ENCODE peak calls at places on chromosome 5, in nine cellular contexts. T, R, Q, N, J, X, B, Z and A are unnamed samples.

GRCh38 chr5:76580983-76581382 is 42.2 kb downstream of the F2RL2 start:
- DNase-seq in T (no peak), R (no peak), Q (no peak), N (no peak), J (no peak), X (no peak), B (no peak), Z (no peak), A (no peak)

GRCh38 chr5:66958984-66959641 is 237.5 kb downstream of the CD180 start:
- DNase-seq in T (no peak), R (no peak), Q (no peak), N (peak), J (peak), X (no peak), B (peak), Z (no peak), A (no peak)

GRCh38 chr5:67902497-67902830 is 313.1 kb upstream of the PIK3R1 start:
- DNase-seq in T (no peak), R (no peak), Q (no peak), N (no peak), J (no peak), X (no peak), B (no peak), Z (no peak), A (no peak)

GRCh38 chr5:104913840-104914239 is 1351.3 kb upstream of the NUDT12 start:
- DNase-seq in T (no peak), R (no peak), Q (no peak), N (no peak), J (no peak), X (no peak), B (no peak), Z (no peak), A (no peak)

GRCh38 chr5:134527156-134527960 is 1.9 kb downstream of the JADE2 start:
- DNase-seq in T (peak), R (peak), Q (peak), N (peak), J (peak), X (peak), B (peak), Z (peak), A (peak)

GRCh38 chr5:118506453-118506852 is 481.9 kb downstream of the DTWD2 start:
- DNase-seq in T (no peak), R (no peak), Q (no peak), N (no peak), J (no peak), X (no peak), B (no peak), Z (no peak), A (no peak)

GRCh38 chr5:10607666-10608442 is 44.0 kb downstream of the ANKRD33B start:
- DNase-seq in T (no peak), R (no peak), Q (no peak), N (peak), J (no peak), X (no peak), B (no peak), Z (no peak), A (no peak)

GRCh38 chr5:124860271-124860670 is 113.8 kb upstream of the ZNF608 start:
- DNase-seq in T (no peak), R (no peak), Q (no peak), N (no peak), J (no peak), X (no peak), B (no peak), Z (no peak), A (no peak)

GRCh38 chr5:95281211-95281610 is 3.7 kb downstream of the MCTP1 start:
- DNase-seq in T (no peak), R (no peak), Q (peak), N (no peak), J (no peak), X (no peak), B (peak), Z (no peak), A (no peak)

GRCh38 chr5:138369249-138369648 is 16.8 kb downstream of the KDM3B start:
- DNase-seq in T (no peak), R (no peak), Q (no peak), N (peak), J (no peak), X (no peak), B (no peak), Z (no peak), A (no peak)